ENCODE peak calls at places on chromosomes 1 and 21, in six cellular contexts. Z is GM13977, T is colonic mucosa, O is D721Med, R is fibroblast of mammary gland, P is BE2C. Q is an unnamed sample.

GRCh38 chr1:153364181-153364580 is 6.5 kb downstream of the S100A9 start:
- DNase-seq in Z (no peak), T (peak), O (no peak), R (no peak), P (no peak), Q (no peak)

GRCh38 chr1:33296082-33296458 is 24.8 kb downstream of the A3GALT2 start:
- DNase-seq in Z (no peak), T (no peak), O (no peak), R (no peak), P (no peak), Q (no peak)

GRCh38 chr21:14581902-14582457 is 35.9 kb upstream of the SAMSN1 start:
- DNase-seq in Z (no peak), T (no peak), O (no peak), R (no peak), P (no peak), Q (no peak)

GRCh38 chr21:44087426-44088400 is 19.5 kb upstream of the PWP2 start:
- DNase-seq in Z (no peak), T (peak), O (no peak), R (no peak), P (no peak), Q (no peak)

GRCh38 chr1:204166237-204166636 is at the start of gene REN:
- DNase-seq in Z (no peak), T (no peak), O (no peak), R (no peak), P (no peak), Q (no peak)

GRCh38 chr1:76185207-76185606 is 110.7 kb downstream of the ST6GALNAC3 start:
- DNase-seq in Z (no peak), T (no peak), O (no peak), R (no peak), P (no peak), Q (no peak)

GRCh38 chr1:21547876-21548275 is 38.7 kb downstream of the ALPL start:
- DNase-seq in Z (no peak), T (no peak), O (no peak), R (no peak), P (no peak), Q (no peak)

GRCh38 chr21:40732998-40733397 is 114.0 kb downstream of the DSCAM start:
- DNase-seq in Z (no peak), T (no peak), O (no peak), R (no peak), P (no peak), Q (no peak)

GRCh38 chr1:160204526-160205241 is 500 bp upstream of the PEA15 start:
- DNase-seq in Z (peak), T (no peak), O (no peak), R (no peak), P (no peak), Q (peak)

GRCh38 chr1:222828939-222829338 is 14.1 kb downstream of the DISP1 start:
- DNase-seq in Z (no peak), T (no peak), O (no peak), R (peak), P (no peak), Q (no peak)

GRCh38 chr21:42262826-42263225 is 43.9 kb downstream of the ABCG1 start:
- DNase-seq in Z (no peak), T (peak), O (no peak), R (peak), P (peak), Q (peak)

GRCh38 chr1:167710836-167711235 is 10.9 kb upstream of the MPZL1 start:
- DNase-seq in Z (no peak), T (no peak), O (no peak), R (no peak), P (no peak), Q (no peak)

GRCh38 chr1:229224308-229224707 is 46.6 kb upstream of the RAB4A start:
- DNase-seq in Z (no peak), T (no peak), O (no peak), R (peak), P (no peak), Q (no peak)

GRCh38 chr1:217661407-217661806 is 30.3 kb downstream of the SPATA17 start:
- DNase-seq in Z (no peak), T (no peak), O (no peak), R (no peak), P (no peak), Q (no peak)

GRCh38 chr1:40839943-40840335 is 22.2 kb downstream of the CITED4 start:
- DNase-seq in Z (no peak), T (no peak), O (no peak), R (no peak), P (no peak), Q (no peak)

GRCh38 chr21:37128069-37128468 is 55.0 kb downstream of the TTC3 start:
- DNase-seq in Z (no peak), T (no peak), O (no peak), R (no peak), P (no peak), Q (no peak)

GRCh38 chr1:11802973-11803885 is 2.5 kb downstream of the MTHFR start:
- DNase-seq in Z (peak), T (peak), O (no peak), R (peak), P (peak), Q (peak)

GRCh38 chr1:1421147-1421906 is at the start of gene ANKRD65:
- DNase-seq in Z (no peak), T (no peak), O (peak), R (no peak), P (no peak), Q (peak)

GRCh38 chr1:18854331-18855025 is 5.0 kb downstream of the TAS1R2 start:
- DNase-seq in Z (no peak), T (no peak), O (no peak), R (no peak), P (no peak), Q (no peak)

GRCh38 chr21:46054447-46054846 is 43.5 kb upstream of the COL6A2 start:
- DNase-seq in Z (no peak), T (no peak), O (no peak), R (peak), P (no peak), Q (no peak)

GRCh38 chr1:160846281-160846680 is 16.4 kb downstream of the CD244 start:
- DNase-seq in Z (no peak), T (no peak), O (no peak), R (no peak), P (no peak), Q (no peak)

GRCh38 chr1:22132517-22133235 is 10.2 kb downstream of the WNT4 start:
- DNase-seq in Z (no peak), T (no peak), O (no peak), R (peak), P (no peak), Q (no peak)

GRCh38 chr1:42183646-42184268 is 19.2 kb upstream of the GUCA2A start:
- DNase-seq in Z (peak), T (no peak), O (no peak), R (no peak), P (no peak), Q (peak)

GRCh38 chr1:66350001-66350547 is 183.9 kb upstream of the SGIP1 start:
- DNase-seq in Z (no peak), T (no peak), O (no peak), R (no peak), P (no peak), Q (no peak)

GRCh38 chr1:170471310-170471839 is 60.6 kb upstream of the GORAB start:
- DNase-seq in Z (no peak), T (no peak), O (no peak), R (peak), P (no peak), Q (no peak)

GRCh38 chr1:178093958-178094751 is at the start of gene RASAL2:
- DNase-seq in Z (peak), T (peak), O (peak), R (peak), P (peak), Q (peak)

GRCh38 chr1:32413507-32414185 is 19.4 kb upstream of the BSDC1 start:
- DNase-seq in Z (peak), T (peak), O (no peak), R (peak), P (peak), Q (peak)

GRCh38 chr1:48831579-48831978 is 54.9 kb upstream of the BEND5 start:
- DNase-seq in Z (no peak), T (no peak), O (no peak), R (no peak), P (no peak), Q (no peak)

GRCh38 chr1:244869950-244870349 is 5.6 kb upstream of the HNRNPU start:
- DNase-seq in Z (no peak), T (no peak), O (no peak), R (no peak), P (no peak), Q (no peak)

GRCh38 chr1:5455056-5455455 is 537.2 kb downstream of the NPHP4 start:
- DNase-seq in Z (no peak), T (no peak), O (no peak), R (no peak), P (no peak), Q (no peak)

GRCh38 chr1:188128761-188129160 is 1300.0 kb downstream of the PLA2G4A start:
- DNase-seq in Z (peak), T (no peak), O (no peak), R (peak), P (peak), Q (no peak)

GRCh38 chr1:25174730-25175612 is 57.3 kb downstream of the SYF2 start:
- DNase-seq in Z (no peak), T (no peak), O (no peak), R (no peak), P (no peak), Q (no peak)

GRCh38 chr1:232951605-232952004 is 1.2 kb downstream of the NTPCR start:
- DNase-seq in Z (no peak), T (no peak), O (no peak), R (no peak), P (no peak), Q (no peak)

GRCh38 chr1:147579532-147580199 is 38.4 kb downstream of the BCL9 start:
- DNase-seq in Z (no peak), T (peak), O (no peak), R (peak), P (no peak), Q (no peak)

GRCh38 chr1:79044974-79045650 is 38.6 kb upstream of the ADGRL4 start:
- DNase-seq in Z (no peak), T (no peak), O (no peak), R (peak), P (peak), Q (no peak)

GRCh38 chr1:98500324-98500723 is 161.2 kb upstream of the SNX7 start:
- DNase-seq in Z (no peak), T (no peak), O (no peak), R (no peak), P (no peak), Q (no peak)

GRCh38 chr1:15018767-15019166 is 134.8 kb upstream of the TMEM51 start:
- DNase-seq in Z (no peak), T (no peak), O (no peak), R (no peak), P (no peak), Q (no peak)

GRCh38 chr1:15636436-15636835 is 19.2 kb downstream of the DDI2 start:
- DNase-seq in Z (no peak), T (no peak), O (no peak), R (no peak), P (no peak), Q (no peak)

GRCh38 chr21:40851749-40852148 is 4.8 kb upstream of the DSCAM start:
- DNase-seq in Z (no peak), T (no peak), O (no peak), R (no peak), P (no peak), Q (no peak)

GRCh38 chr1:226610671-226611070 is 62.1 kb downstream of the STUM start:
- DNase-seq in Z (no peak), T (no peak), O (no peak), R (no peak), P (no peak), Q (no peak)

GRCh38 chr1:226607268-226607660 is 58.7 kb downstream of the STUM start:
- DNase-seq in Z (no peak), T (no peak), O (no peak), R (no peak), P (no peak), Q (no peak)

GRCh38 chr1:226609836-226610455 is 61.4 kb downstream of the STUM start:
- DNase-seq in Z (no peak), T (no peak), O (no peak), R (peak), P (no peak), Q (no peak)

GRCh38 chr1:226607821-226608220 is 59.3 kb downstream of the STUM start:
- DNase-seq in Z (no peak), T (no peak), O (no peak), R (no peak), P (no peak), Q (no peak)

DNA sequence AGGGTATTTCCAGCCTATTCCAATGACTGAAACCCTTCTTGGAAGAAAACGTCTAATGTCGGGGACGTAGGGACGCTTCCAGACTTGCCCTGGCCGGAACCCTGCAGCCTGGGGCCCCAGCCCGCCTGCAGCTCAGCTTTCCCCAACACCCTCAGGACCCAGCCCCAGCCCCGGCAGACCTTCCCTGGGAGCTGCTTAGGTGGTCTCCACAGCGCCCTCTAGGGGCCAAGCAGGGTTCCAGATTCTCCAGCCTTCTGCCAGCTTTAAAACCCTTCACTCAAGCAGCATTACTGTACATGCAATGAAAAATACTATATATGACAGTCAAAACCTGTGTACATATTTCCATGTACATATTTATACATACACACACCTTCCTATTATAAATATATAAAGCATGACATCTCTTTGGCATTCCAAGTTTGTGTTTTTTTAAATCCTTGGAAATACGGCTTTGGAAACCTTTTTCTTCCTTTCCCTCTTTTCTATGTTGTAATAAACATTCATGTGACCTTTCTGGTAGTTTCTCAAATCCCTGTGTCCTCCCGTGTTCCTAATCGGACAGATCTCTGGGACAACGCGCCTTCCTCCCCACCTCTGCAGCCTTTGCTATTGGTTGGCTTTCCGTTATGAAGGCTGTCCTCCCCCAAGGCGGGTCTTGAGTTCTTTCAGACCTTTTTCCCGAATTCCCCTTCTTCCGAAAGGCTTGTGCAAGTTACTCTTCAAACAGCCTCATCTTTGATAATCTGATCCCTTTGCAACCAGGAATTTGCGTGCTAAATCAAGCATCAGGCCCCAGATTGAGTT is 60.3 kb downstream of the STUM start:
- DNase-seq in Z (peak), T (peak), O (peak), R (peak), P (peak), Q (peak)
- TF ChIP-seq CTCF in Z (peak), T (peak), O (peak), R (peak), P (peak), Q (peak)

DNA sequence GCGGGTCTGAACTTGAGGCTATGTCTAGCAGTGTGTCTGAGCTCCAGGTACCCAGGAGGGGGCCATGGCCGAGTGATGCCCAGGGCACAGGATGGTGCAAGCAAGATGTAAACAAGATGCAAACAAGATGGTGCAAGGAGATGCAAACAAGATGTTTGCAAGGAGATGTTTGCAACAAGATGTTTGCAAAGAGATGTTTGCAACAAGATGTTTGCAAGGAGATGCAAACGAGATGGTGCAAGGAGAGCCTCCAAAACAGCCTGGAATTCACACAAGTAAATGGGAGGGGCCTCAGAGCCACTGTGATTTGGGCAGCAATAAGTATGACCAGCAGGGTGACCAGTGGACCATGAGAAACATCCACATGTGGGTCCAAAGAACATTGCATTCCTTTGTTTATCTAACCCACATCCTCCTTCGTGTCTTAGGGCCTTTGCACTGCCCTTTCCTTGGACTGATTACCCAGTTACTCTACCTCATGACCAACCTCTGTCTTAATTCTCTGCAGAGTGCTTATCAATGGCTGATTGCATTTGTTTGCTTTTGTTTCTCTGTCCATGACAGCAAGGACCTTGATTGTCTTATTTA is 162.9 kb downstream of the PLPP3 start:
- DNase-seq in Z (no peak), T (no peak), O (no peak), R (peak), P (no peak), Q (no peak)
- TF ChIP-seq CTCF in Z (no peak), T (peak), O (no peak), R (no peak), P (no peak), Q (no peak)

GRCh38 chr1:39177641-39178040 is 26.9 kb upstream of the MACF1 start:
- DNase-seq in Z (no peak), T (no peak), O (no peak), R (no peak), P (no peak), Q (no peak)

GRCh38 chr1:39170731-39171375 is 33.6 kb upstream of the MACF1 start:
- DNase-seq in Z (no peak), T (no peak), O (no peak), R (no peak), P (no peak), Q (peak)

GRCh38 chr1:39173995-39174380 is 30.5 kb upstream of the MACF1 start:
- DNase-seq in Z (no peak), T (no peak), O (no peak), R (peak), P (no peak), Q (no peak)

GRCh38 chr1:39174400-39175081 is 30.0 kb upstream of the MACF1 start:
- DNase-seq in Z (no peak), T (no peak), O (no peak), R (no peak), P (no peak), Q (no peak)

GRCh38 chr1:39173119-39173994 is 31.1 kb upstream of the MACF1 start:
- DNase-seq in Z (no peak), T (no peak), O (no peak), R (no peak), P (no peak), Q (no peak)
- TF ChIP-seq CTCF in Z (no peak), T (no peak), O (no peak), R (no peak), P (no peak), Q (peak)

GRCh38 chr1:67552336-67552759 is 122.1 kb upstream of the SERBP1 start:
- DNase-seq in Z (no peak), T (peak), O (no peak), R (no peak), P (no peak), Q (no peak)
- TF ChIP-seq CTCF in Z (no peak), T (no peak), O (no peak), R (no peak), P (no peak), Q (no peak)

GRCh38 chr1:63845346-63845745 is 71.5 kb downstream of the ROR1 start:
- DNase-seq in Z (no peak), T (no peak), O (no peak), R (no peak), P (no peak), Q (no peak)

GRCh38 chr1:63847308-63847910 is 73.6 kb downstream of the ROR1 start:
- DNase-seq in Z (no peak), T (no peak), O (no peak), R (no peak), P (peak), Q (no peak)

GRCh38 chr1:63848764-63849548 is 75.1 kb downstream of the ROR1 start:
- DNase-seq in Z (no peak), T (no peak), O (no peak), R (no peak), P (no peak), Q (no peak)

GRCh38 chr1:63843010-63843409 is 69.2 kb downstream of the ROR1 start:
- DNase-seq in Z (no peak), T (no peak), O (no peak), R (no peak), P (peak), Q (no peak)

GRCh38 chr1:63843884-63844283 is 70.1 kb downstream of the ROR1 start:
- DNase-seq in Z (no peak), T (no peak), O (peak), R (no peak), P (no peak), Q (no peak)
- TF ChIP-seq CTCF in Z (no peak), T (no peak), O (peak), R (no peak), P (no peak), Q (no peak)

GRCh38 chr1:236880209-236880608 is 85.1 kb downstream of the MTR start:
- DNase-seq in Z (no peak), T (no peak), O (no peak), R (no peak), P (no peak), Q (no peak)

GRCh38 chr1:236875975-236876374 is 80.9 kb downstream of the MTR start:
- DNase-seq in Z (no peak), T (no peak), O (no peak), R (peak), P (no peak), Q (no peak)

GRCh38 chr1:236872075-236872666 is 77.1 kb downstream of the MTR start:
- DNase-seq in Z (no peak), T (no peak), O (no peak), R (no peak), P (no peak), Q (no peak)

DNA sequence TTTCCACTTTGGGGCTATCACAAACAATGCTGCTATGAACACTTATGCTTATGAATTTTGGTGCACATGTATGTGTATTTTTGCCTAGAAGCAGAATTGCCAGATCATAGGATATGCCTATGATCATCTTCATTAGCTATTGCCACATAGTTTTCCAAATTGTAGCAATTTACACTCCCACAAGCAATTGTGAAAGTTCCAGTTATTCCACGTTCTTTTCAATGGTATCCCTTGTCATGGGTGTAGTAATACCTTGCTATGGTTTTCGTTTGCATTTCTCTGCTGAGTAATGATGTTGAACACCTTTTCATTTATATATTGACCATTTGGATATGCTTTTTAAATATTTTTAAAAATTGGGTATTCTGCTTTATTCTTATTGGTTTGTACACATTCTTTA is 82.6 kb downstream of the MTR start:
- DNase-seq in Z (no peak), T (no peak), O (no peak), R (no peak), P (no peak), Q (no peak)
- TF ChIP-seq CTCF in Z (no peak), T (no peak), O (no peak), R (no peak), P (no peak), Q (no peak)